ENCODE peak calls at places on chromosomes 11 and 22, in six cellular contexts. X is lower lobe of right lung, R is stomach, J is brain microvascular endothelial cell, Q is ovary, G is mesendoderm. T is an unnamed sample.

GRCh38 chr11:62880803-62881578 is at the start of gene SLC3A2:
- DNase-seq in R (peak; percentile 92), G (peak; percentile 92), J (peak; percentile 76), Q (peak; percentile 89), X (peak; percentile 93), T (peak; percentile 74)

GRCh38 chr11:93000511-93001476 is 31.3 kb downstream of the MTNR1B start:
- DNase-seq in G (no peak), Q (no peak), R (no peak), X (no peak), J (peak; percentile 63), T (peak; percentile 10)

GRCh38 chr11:17634776-17635550 is 84.4 kb upstream of the MYOD1 start:
- DNase-seq in R (no peak), Q (no peak), X (no peak), J (no peak), G (no peak), T (no peak)

GRCh38 chr11:12914401-12914912 is 94.7 kb upstream of the RASSF10 start:
- DNase-seq in G (peak; percentile 94), Q (no peak), J (no peak), X (peak; percentile 51), R (no peak), T (no peak)

GRCh38 chr11:8654503-8654902 is 28.0 kb downstream of the TRIM66 start:
- DNase-seq in Q (no peak), J (no peak), R (no peak), G (no peak), X (no peak), T (no peak)

GRCh38 chr11:126072141-126072741 is 9.6 kb upstream of the CDON start:
- DNase-seq in R (no peak), Q (no peak), G (peak; percentile 40), J (no peak), X (no peak), T (peak; percentile 70)

GRCh38 chr11:93747122-93747521 is 5.7 kb downstream of the C11orf54 start:
- DNase-seq in X (no peak), Q (no peak), J (no peak), R (no peak), G (no peak), T (no peak)

GRCh38 chr11:79419120-79419519 is 21.7 kb downstream of the TENM4 start:
- DNase-seq in G (peak; percentile 61), J (peak; percentile 56), R (peak; percentile 60), X (no peak), Q (no peak), T (peak; percentile 7)

GRCh38 chr11:122601131-122602125 is 54.1 kb upstream of the UBASH3B start:
- DNase-seq in J (peak; percentile 42), Q (peak; percentile 11), X (no peak), R (no peak), G (peak; percentile 51), T (peak; percentile 40)

GRCh38 chr11:68773521-68774187 is 22.3 kb upstream of the TESMIN start:
- DNase-seq in X (no peak), G (no peak), J (peak; percentile 25), Q (no peak), R (no peak), T (no peak)
- H3K36me3 ChIP-seq in X (peaks cover 100% of the 10 kb centered on the region), G (peaks cover 2% of the 10 kb centered on the region), J (no peaks in the 10 kb centered on the region), Q (no peaks in the 10 kb centered on the region), R (peaks cover 82% of the 10 kb centered on the region), T (peaks cover 18% of the 10 kb centered on the region)

GRCh38 chr11:898160-898517 is 12.5 kb downstream of the CHID1 start:
- DNase-seq in G (peak; percentile 73), X (no peak), J (no peak), Q (no peak), R (no peak), T (peak; percentile 27)
- H3K36me3 ChIP-seq in G (peaks cover 10% of the 10 kb centered on the region), X (peaks cover 53% of the 10 kb centered on the region), J (peaks cover 47% of the 10 kb centered on the region), Q (no peaks in the 10 kb centered on the region), R (peaks cover 46% of the 10 kb centered on the region), T (peaks cover 48% of the 10 kb centered on the region)

GRCh38 chr22:35314161-35314942 is 14.7 kb downstream of the TOM1 start:
- DNase-seq in G (no peak), X (no peak), J (no peak), R (no peak), Q (no peak), T (no peak)
- H3K36me3 ChIP-seq in G (no peaks in the 10 kb centered on the region), X (peaks cover 49% of the 10 kb centered on the region), J (peaks cover 12% of the 10 kb centered on the region), R (peaks cover 18% of the 10 kb centered on the region), Q (no peaks in the 10 kb centered on the region), T (peaks cover 28% of the 10 kb centered on the region)

GRCh38 chr11:124875943-124876817 is 10.9 kb downstream of the ROBO3 start:
- DNase-seq in Q (peak; percentile 94), J (peak; percentile 90), R (peak; percentile 82), X (peak; percentile 89), G (peak; percentile 97), T (peak; percentile 54)
- H3K36me3 ChIP-seq in Q (no peaks in the 10 kb centered on the region), J (no peaks in the 10 kb centered on the region), R (no peaks in the 10 kb centered on the region), X (no peaks in the 10 kb centered on the region), G (no peaks in the 10 kb centered on the region), T (no peaks in the 10 kb centered on the region)

DNA sequence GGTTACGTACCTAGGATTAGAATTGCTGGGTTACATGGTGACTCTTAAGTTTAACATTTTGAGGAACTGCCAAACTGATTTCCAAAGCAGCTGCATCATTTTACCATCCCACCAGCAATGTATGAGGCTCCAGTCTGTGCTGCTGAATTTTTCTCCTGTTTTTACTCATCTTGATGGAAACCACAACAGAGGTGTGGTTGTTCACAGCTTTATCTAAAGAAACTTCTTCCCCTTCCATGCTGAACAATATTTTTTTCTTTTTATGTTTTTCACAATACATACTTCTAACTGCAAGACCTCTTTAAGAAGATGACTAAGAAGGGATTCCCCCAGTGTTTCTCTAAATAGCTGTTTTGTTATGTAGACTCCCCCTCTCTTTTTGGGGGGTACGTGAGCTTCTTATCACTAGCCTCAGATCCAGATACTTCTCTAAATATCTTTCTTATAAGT is 24.0 kb downstream of the TCP11L1 start:
- DNase-seq in J (peak; percentile 20), Q (no peak), R (no peak), G (no peak), X (no peak), T (no peak)
- H3K36me3 ChIP-seq in J (peaks cover 32% of the 10 kb centered on the region), Q (no peaks in the 10 kb centered on the region), R (peaks cover 33% of the 10 kb centered on the region), G (peaks cover 13% of the 10 kb centered on the region), X (peaks cover 78% of the 10 kb centered on the region), T (peaks cover 12% of the 10 kb centered on the region)

GRCh38 chr22:31800065-31800464 is 46.2 kb downstream of the DEPDC5 start:
- DNase-seq in X (no peak), J (no peak), G (peak; percentile 45), R (no peak), Q (no peak), T (no peak)
- H3K36me3 ChIP-seq in X (peaks cover 95% of the 10 kb centered on the region), J (peaks cover 28% of the 10 kb centered on the region), G (no peaks in the 10 kb centered on the region), R (peaks cover 56% of the 10 kb centered on the region), Q (no peaks in the 10 kb centered on the region), T (peaks cover 3% of the 10 kb centered on the region)

DNA sequence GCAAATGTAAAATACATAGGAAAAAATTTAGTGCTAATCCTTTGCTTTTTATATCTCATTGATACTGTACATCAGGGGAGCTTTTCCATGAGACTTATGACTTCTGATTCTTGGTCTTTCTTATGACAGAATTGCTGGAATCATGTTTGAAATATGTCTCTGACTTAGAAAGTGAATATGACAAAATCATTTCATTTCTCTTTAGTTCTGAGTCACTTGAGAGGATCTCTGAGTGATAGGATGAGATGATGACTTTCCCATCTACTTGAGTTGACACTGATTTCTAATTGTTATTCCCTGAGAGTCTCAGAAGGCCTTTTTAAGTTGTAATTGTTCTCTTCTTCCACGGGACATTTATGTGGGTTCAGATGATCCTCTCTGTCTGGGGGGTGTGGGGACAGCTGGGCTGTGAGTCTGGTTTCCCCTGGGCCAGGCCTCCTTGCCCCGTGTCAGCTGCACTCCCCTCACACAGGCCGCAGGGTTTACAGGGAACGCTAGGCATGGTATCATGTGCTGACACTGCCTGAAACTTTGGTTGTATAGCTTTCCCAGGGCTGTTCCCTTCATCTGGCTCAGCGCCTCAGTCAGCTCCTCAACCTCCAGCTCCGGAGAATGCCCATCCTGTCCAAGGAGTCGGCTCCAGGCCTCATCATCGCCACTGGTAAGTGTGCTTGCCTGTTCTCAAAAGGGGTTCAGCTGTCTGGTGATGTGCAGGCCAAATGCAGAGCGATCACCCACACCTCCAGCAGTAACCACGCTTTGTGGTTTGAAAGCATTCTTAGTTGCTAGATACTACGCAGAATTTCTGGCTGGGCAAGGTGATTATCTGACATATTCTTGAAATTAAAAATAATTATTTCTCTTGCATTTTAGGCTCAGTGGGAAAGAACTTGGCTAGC is 69.5 kb upstream of the SORL1-AS1 start:
- DNase-seq in R (no peak), G (no peak), Q (no peak), J (no peak), X (no peak), T (no peak)
- H3K36me3 ChIP-seq in R (no peaks in the 10 kb centered on the region), G (no peaks in the 10 kb centered on the region), Q (no peaks in the 10 kb centered on the region), J (no peaks in the 10 kb centered on the region), X (peaks cover 13% of the 10 kb centered on the region), T (peaks cover 77% of the 10 kb centered on the region)